ENCODE peak calls at places on chromosome 5, in five cellular contexts. One of them, this sample, is unnamed. For H3K9me3, the result is how much of the 10 kb centered on the place peaks cover.

GRCh38 chr5:179232091-179232490 is 113.2 kb downstream of the ADAMTS2 start:
- DNase-seq in mucosa of descending colon: no peak
- DNase-seq in tibial artery: peak
- DNase-seq in small intestine: no peak
- DNase-seq in neural progenitor cell: no peak
- DNase-seq in this sample: no peak

GRCh38 chr5:180026320-180026719 is 45.2 kb downstream of the RNF130 start:
- DNase-seq in small intestine: peak
- DNase-seq in tibial artery: no peak
- DNase-seq in neural progenitor cell: no peak
- DNase-seq in mucosa of descending colon: no peak
- DNase-seq in this sample: no peak

GRCh38 chr5:73459366-73459765 is 10.8 kb upstream of the FOXD1 start:
- DNase-seq in neural progenitor cell: no peak
- DNase-seq in mucosa of descending colon: no peak
- DNase-seq in tibial artery: no peak
- DNase-seq in small intestine: no peak
- DNase-seq in this sample: no peak

GRCh38 chr5:109709225-109709624 is 19.5 kb downstream of the MAN2A1 start:
- DNase-seq in mucosa of descending colon: no peak
- DNase-seq in neural progenitor cell: no peak
- DNase-seq in tibial artery: no peak
- DNase-seq in small intestine: peak
- DNase-seq in this sample: no peak

GRCh38 chr5:148682283-148683026 is 28.1 kb upstream of the HTR4 start:
- DNase-seq in tibial artery: no peak
- DNase-seq in mucosa of descending colon: no peak
- DNase-seq in neural progenitor cell: no peak
- DNase-seq in small intestine: peak
- DNase-seq in this sample: no peak

GRCh38 chr5:26700759-26701384 is 337.5 kb downstream of the CDH9 start:
- DNase-seq in neural progenitor cell: peak
- DNase-seq in tibial artery: no peak
- DNase-seq in small intestine: no peak
- DNase-seq in mucosa of descending colon: no peak
- DNase-seq in this sample: no peak

GRCh38 chr5:151155149-151155776 is 2.3 kb downstream of the ANXA6 start:
- DNase-seq in neural progenitor cell: no peak
- DNase-seq in mucosa of descending colon: no peak
- DNase-seq in tibial artery: no peak
- DNase-seq in small intestine: peak
- DNase-seq in this sample: no peak

GRCh38 chr5:93422652-93423332 is 158.2 kb downstream of the NR2F1-AS1 start:
- DNase-seq in mucosa of descending colon: no peak
- DNase-seq in small intestine: no peak
- DNase-seq in neural progenitor cell: peak
- DNase-seq in tibial artery: no peak
- DNase-seq in this sample: no peak

GRCh38 chr5:160970605-160971191 is 118.7 kb upstream of the ATP10B start:
- DNase-seq in neural progenitor cell: peak
- DNase-seq in mucosa of descending colon: no peak
- DNase-seq in tibial artery: no peak
- DNase-seq in small intestine: peak
- DNase-seq in this sample: no peak

GRCh38 chr5:54243483-54244080 is 66.8 kb downstream of the ARL15 start:
- DNase-seq in mucosa of descending colon: no peak
- DNase-seq in small intestine: peak
- DNase-seq in neural progenitor cell: peak
- DNase-seq in tibial artery: no peak
- DNase-seq in this sample: no peak

GRCh38 chr5:15499528-15500325 is at the start of gene FBXL7:
- DNase-seq in small intestine: no peak
- DNase-seq in neural progenitor cell: peak
- DNase-seq in mucosa of descending colon: peak
- DNase-seq in tibial artery: peak
- DNase-seq in this sample: peak

GRCh38 chr5:36635721-36636390 is 29.4 kb downstream of the SLC1A3 start:
- DNase-seq in small intestine: no peak
- DNase-seq in tibial artery: no peak
- DNase-seq in mucosa of descending colon: no peak
- DNase-seq in neural progenitor cell: no peak
- DNase-seq in this sample: no peak

GRCh38 chr5:124289122-124289521 is 457.3 kb downstream of the ZNF608 start:
- DNase-seq in tibial artery: no peak
- DNase-seq in mucosa of descending colon: peak
- DNase-seq in neural progenitor cell: no peak
- DNase-seq in small intestine: no peak
- DNase-seq in this sample: peak

GRCh38 chr5:127298036-127298429 is 7.4 kb downstream of the MEGF10 start:
- DNase-seq in small intestine: no peak
- DNase-seq in mucosa of descending colon: no peak
- DNase-seq in tibial artery: no peak
- DNase-seq in neural progenitor cell: no peak
- DNase-seq in this sample: no peak

GRCh38 chr5:74412064-74412463 is 228.5 kb downstream of the ENC1 start:
- DNase-seq in mucosa of descending colon: no peak
- DNase-seq in small intestine: no peak
- DNase-seq in tibial artery: no peak
- DNase-seq in neural progenitor cell: peak
- DNase-seq in this sample: no peak

GRCh38 chr5:40875958-40876357 is 33.3 kb upstream of the C7 start:
- DNase-seq in mucosa of descending colon: no peak
- DNase-seq in neural progenitor cell: no peak
- DNase-seq in small intestine: no peak
- DNase-seq in tibial artery: no peak
- DNase-seq in this sample: no peak

GRCh38 chr5:77627869-77628674 is 10.4 kb downstream of the OTP start:
- DNase-seq in neural progenitor cell: peak
- DNase-seq in mucosa of descending colon: no peak
- DNase-seq in tibial artery: no peak
- DNase-seq in small intestine: no peak
- DNase-seq in this sample: no peak

GRCh38 chr5:2901511-2901910 is 150.0 kb upstream of the IRX2 start:
- DNase-seq in mucosa of descending colon: no peak
- DNase-seq in tibial artery: peak
- DNase-seq in neural progenitor cell: no peak
- DNase-seq in small intestine: no peak
- DNase-seq in this sample: no peak

GRCh38 chr5:2903451-2904395 is 152.2 kb upstream of the IRX2 start:
- DNase-seq in mucosa of descending colon: no peak
- DNase-seq in small intestine: no peak
- DNase-seq in tibial artery: peak
- DNase-seq in neural progenitor cell: no peak
- DNase-seq in this sample: no peak

GRCh38 chr5:2902186-2902585 is 150.7 kb upstream of the IRX2 start:
- DNase-seq in small intestine: no peak
- DNase-seq in mucosa of descending colon: no peak
- DNase-seq in neural progenitor cell: no peak
- DNase-seq in tibial artery: peak
- DNase-seq in this sample: no peak

GRCh38 chr5:2904399-2904798 is 152.9 kb upstream of the IRX2 start:
- DNase-seq in neural progenitor cell: no peak
- DNase-seq in small intestine: no peak
- DNase-seq in mucosa of descending colon: no peak
- DNase-seq in tibial artery: peak
- DNase-seq in this sample: no peak

DNA sequence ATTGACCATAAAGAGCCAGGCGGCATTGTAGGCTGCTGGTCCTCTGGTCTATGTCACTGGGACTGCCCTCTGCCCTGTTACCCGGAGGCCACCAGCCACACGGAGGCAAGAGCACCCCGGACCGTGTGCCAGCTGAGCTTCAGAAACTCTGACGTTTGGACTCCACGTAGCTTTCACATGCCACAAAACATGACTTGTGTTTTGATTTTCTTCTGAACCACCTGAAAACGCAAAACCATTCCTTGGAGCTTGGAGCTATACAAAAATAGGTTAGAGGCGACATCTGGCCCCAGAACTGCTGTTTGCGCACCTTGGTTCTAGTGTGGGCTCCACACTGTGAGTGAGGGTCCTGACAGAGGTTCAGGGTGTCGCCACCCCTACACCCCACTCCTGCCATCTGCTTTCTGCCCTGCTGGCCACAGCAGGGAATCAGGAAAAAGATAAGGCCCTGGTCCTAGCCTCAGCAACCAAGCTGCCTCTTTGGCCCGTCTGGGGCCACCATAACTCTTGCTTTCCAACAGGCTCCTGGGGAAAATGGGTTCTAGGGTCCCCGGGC is 151.3 kb upstream of the IRX2 start:
- DNase-seq in small intestine: no peak
- DNase-seq in tibial artery: peak
- DNase-seq in neural progenitor cell: no peak
- DNase-seq in mucosa of descending colon: no peak
- DNase-seq in this sample: no peak
- H3K9me3 ChIP-seq in small intestine: under half
- H3K9me3 ChIP-seq in tibial artery: under half
- H3K9me3 ChIP-seq in neural progenitor cell: under half
- H3K9me3 ChIP-seq in mucosa of descending colon: under half
- H3K9me3 ChIP-seq in this sample: under half

DNA sequence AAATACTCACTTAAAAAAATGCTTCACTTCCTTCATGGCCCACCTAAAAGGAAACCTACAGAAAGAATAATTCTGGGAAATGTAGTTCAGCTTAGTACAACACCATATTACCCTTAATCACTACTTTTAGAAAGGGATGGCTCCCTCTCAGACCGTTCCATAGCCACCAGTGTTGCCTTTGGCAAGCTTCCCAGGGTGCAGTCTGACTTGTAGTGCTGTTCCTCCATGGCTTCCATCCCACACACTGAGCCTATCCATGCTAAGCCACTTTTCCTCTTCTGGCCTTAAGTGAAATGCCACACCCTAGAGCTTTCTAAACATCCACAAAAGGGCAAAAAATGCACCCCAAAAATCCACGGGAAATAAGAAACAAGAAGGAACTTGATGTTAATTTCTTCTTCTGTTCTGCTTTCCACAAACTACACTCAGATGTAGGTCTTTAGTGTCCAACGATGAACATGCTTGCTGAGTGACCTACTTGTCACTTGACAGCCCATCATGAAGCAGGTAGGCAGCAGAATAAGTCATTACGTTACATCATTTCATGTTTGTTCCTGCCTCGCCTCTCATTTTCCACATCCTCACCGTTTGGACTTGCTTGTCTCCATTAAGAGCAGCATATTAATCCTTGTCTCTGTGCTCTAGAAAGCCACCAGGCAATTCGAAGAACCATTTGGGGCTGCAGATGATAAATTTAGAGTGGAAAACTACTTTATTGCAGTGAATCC is 391.1 kb upstream of the GRAMD2B start:
- DNase-seq in small intestine: no peak
- DNase-seq in mucosa of descending colon: no peak
- DNase-seq in tibial artery: peak
- DNase-seq in neural progenitor cell: no peak
- DNase-seq in this sample: peak
- H3K9me3 ChIP-seq in small intestine: under half
- H3K9me3 ChIP-seq in mucosa of descending colon: under half
- H3K9me3 ChIP-seq in tibial artery: under half
- H3K9me3 ChIP-seq in neural progenitor cell: under half
- H3K9me3 ChIP-seq in this sample: under half

GRCh38 chr5:141374627-141375026 is 936 bp downstream of the PCDHGA6 start:
- DNase-seq in tibial artery: no peak
- DNase-seq in neural progenitor cell: no peak
- DNase-seq in small intestine: no peak
- DNase-seq in mucosa of descending colon: no peak
- DNase-seq in this sample: no peak

GRCh38 chr5:141366016-141366896 is 2.3 kb downstream of the PCDHGA5 start:
- DNase-seq in small intestine: no peak
- DNase-seq in neural progenitor cell: no peak
- DNase-seq in mucosa of descending colon: no peak
- DNase-seq in tibial artery: no peak
- DNase-seq in this sample: no peak

GRCh38 chr5:141373673-141374317 is at the start of gene PCDHGA6:
- DNase-seq in small intestine: no peak
- DNase-seq in neural progenitor cell: no peak
- DNase-seq in mucosa of descending colon: no peak
- DNase-seq in tibial artery: no peak
- DNase-seq in this sample: no peak

GRCh38 chr5:141371572-141372475 is 1.8 kb downstream of the PCDHGB3 start:
- DNase-seq in tibial artery: no peak
- DNase-seq in mucosa of descending colon: no peak
- DNase-seq in neural progenitor cell: no peak
- DNase-seq in small intestine: no peak
- DNase-seq in this sample: no peak

GRCh38 chr5:141369994-141370848 is at the start of gene PCDHGB3:
- DNase-seq in mucosa of descending colon: peak
- DNase-seq in tibial artery: no peak
- DNase-seq in neural progenitor cell: no peak
- DNase-seq in small intestine: no peak
- DNase-seq in this sample: peak
- H3K9me3 ChIP-seq in mucosa of descending colon: half or more
- H3K9me3 ChIP-seq in tibial artery: under half
- H3K9me3 ChIP-seq in neural progenitor cell: under half
- H3K9me3 ChIP-seq in small intestine: under half
- H3K9me3 ChIP-seq in this sample: half or more

GRCh38 chr5:165981721-165982120 is 2309.7 kb upstream of the WWC1 start:
- DNase-seq in tibial artery: no peak
- DNase-seq in neural progenitor cell: no peak
- DNase-seq in small intestine: no peak
- DNase-seq in mucosa of descending colon: no peak
- DNase-seq in this sample: no peak
- H3K9me3 ChIP-seq in tibial artery: under half
- H3K9me3 ChIP-seq in neural progenitor cell: under half
- H3K9me3 ChIP-seq in small intestine: under half
- H3K9me3 ChIP-seq in mucosa of descending colon: under half
- H3K9me3 ChIP-seq in this sample: under half

DNA sequence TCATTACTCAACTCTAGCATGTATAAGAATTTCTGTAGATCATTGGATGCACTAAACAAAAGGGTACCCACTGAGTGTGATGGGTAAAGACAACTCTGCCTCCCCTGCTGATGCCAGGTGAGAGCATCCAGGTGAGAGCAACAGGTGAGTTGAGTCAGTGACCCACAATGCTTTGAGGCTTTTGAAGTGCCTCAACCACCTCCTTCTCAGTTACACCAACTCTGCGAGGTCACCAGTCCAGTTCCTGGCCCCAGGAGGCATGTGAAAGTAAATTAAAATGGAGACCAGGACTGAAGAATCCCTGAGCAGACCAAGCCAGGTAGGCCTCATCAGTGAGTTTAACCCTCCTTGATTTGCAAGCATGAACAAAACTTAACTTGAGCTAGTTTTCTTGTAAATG is 505.8 kb downstream of the EBF1 start:
- DNase-seq in neural progenitor cell: no peak
- DNase-seq in mucosa of descending colon: no peak
- DNase-seq in tibial artery: no peak
- DNase-seq in small intestine: no peak
- DNase-seq in this sample: no peak
- H3K9me3 ChIP-seq in neural progenitor cell: under half
- H3K9me3 ChIP-seq in mucosa of descending colon: under half
- H3K9me3 ChIP-seq in tibial artery: under half
- H3K9me3 ChIP-seq in small intestine: under half
- H3K9me3 ChIP-seq in this sample: under half

GRCh38 chr5:65059681-65060598 is 291.2 kb downstream of the CWC27 start:
- DNase-seq in mucosa of descending colon: no peak
- DNase-seq in tibial artery: no peak
- DNase-seq in neural progenitor cell: no peak
- DNase-seq in small intestine: no peak
- DNase-seq in this sample: no peak
- H3K9me3 ChIP-seq in mucosa of descending colon: under half
- H3K9me3 ChIP-seq in tibial artery: under half
- H3K9me3 ChIP-seq in neural progenitor cell: under half
- H3K9me3 ChIP-seq in small intestine: under half
- H3K9me3 ChIP-seq in this sample: under half